ENCODE peak calls at places on chromosomes 5 and 9, in ten cellular contexts. L is SJSA1; H is small intestine; T is CD8-positive, alpha-beta T cell; R is cardiac muscle cell; B is heart right ventricle; U is body of pancreas; Q is uterus; M is A549; O is CD8-positive, alpha-beta memory T cell. G is an unnamed sample. For H3K9me3, the result is how much of the 10 kb centered on the place peaks cover.

GRCh38 chr5:79149432-79149831 is 37.8 kb downstream of the BHMT start:
- DNase-seq in L (no peak), H (no peak), T (no peak), R (peak), B (no peak), U (no peak), Q (no peak), M (no peak), O (no peak), G (no peak)

GRCh38 chr9:35306281-35306680 is 144.5 kb downstream of the UNC13B start:
- DNase-seq in L (no peak), H (no peak), T (no peak), R (no peak), B (no peak), U (no peak), Q (no peak), M (no peak), O (no peak), G (no peak)

GRCh38 chr9:17003576-17004240 is 131.1 kb upstream of the CNTLN start:
- DNase-seq in L (no peak), H (no peak), T (no peak), R (peak), B (no peak), U (no peak), Q (no peak), M (no peak), O (no peak), G (no peak)

GRCh38 chr9:112193562-112194288 is 18.6 kb upstream of the SUSD1 start:
- DNase-seq in L (no peak), H (no peak), T (no peak), R (no peak), B (no peak), U (no peak), Q (no peak), M (no peak), O (no peak), G (no peak)

GRCh38 chr9:123957168-123957721 is 27.3 kb upstream of the DENND1A start:
- DNase-seq in L (no peak), H (no peak), T (no peak), R (no peak), B (no peak), U (no peak), Q (no peak), M (no peak), O (no peak), G (no peak)

GRCh38 chr9:79574716-79575242 is 3.0 kb downstream of the TLE4 start:
- DNase-seq in L (no peak), H (no peak), T (no peak), R (no peak), B (no peak), U (no peak), Q (no peak), M (no peak), O (no peak), G (no peak)

GRCh38 chr5:55603947-55604346 is 69.2 kb upstream of the PLPP1 start:
- DNase-seq in L (no peak), H (no peak), T (no peak), R (peak), B (no peak), U (no peak), Q (peak), M (peak), O (no peak), G (no peak)

GRCh38 chr5:58240286-58240685 is 219.6 kb downstream of the PLK2 start:
- DNase-seq in L (no peak), H (no peak), T (no peak), R (peak), B (no peak), U (no peak), Q (no peak), M (peak), O (no peak), G (no peak)

GRCh38 chr5:32942225-32942989 is 231.3 kb downstream of the NPR3 start:
- DNase-seq in L (no peak), H (peak), T (no peak), R (peak), B (no peak), U (peak), Q (no peak), M (peak), O (no peak), G (no peak)

DNA sequence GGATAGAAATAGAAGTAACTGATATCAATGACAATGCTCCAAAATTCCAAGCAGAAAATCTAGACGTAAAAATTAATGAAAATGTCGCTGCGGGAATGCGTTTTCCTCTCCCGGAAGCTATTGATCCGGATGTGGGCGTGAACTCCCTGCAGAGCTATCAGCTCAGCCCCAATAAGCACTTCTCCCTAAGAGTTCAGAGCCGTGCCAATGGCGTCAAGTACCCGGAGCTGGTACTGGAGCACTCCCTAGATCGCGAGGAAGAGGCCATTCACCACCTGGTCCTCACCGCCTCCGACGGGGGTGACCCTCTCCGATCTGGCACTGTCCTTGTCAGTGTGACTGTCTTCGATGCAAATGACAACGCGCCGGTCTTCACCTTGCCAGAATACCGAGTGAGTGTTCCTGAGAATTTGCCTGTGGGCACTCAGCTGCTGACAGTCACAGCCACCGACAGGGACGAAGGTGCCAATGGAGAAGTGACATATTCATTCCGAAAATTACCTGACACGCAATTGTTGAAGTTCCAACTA is 818 bp downstream of the PCDHGA10 start:
- DNase-seq in L (no peak), H (peak), T (no peak), R (no peak), B (no peak), U (no peak), Q (no peak), M (no peak), O (no peak), G (no peak)
- H3K9me3 ChIP-seq in L (under half), H (under half), T (under half), R (under half), B (half or more), U (under half), Q (under half), M (under half), O (under half), G (under half)

GRCh38 chr5:179118338-179118737 is 58.2 kb downstream of the ZNF354C start:
- DNase-seq in L (no peak), H (no peak), T (no peak), R (no peak), B (no peak), U (no peak), Q (no peak), M (no peak), O (no peak), G (no peak)

GRCh38 chr5:179115307-179115706 is 55.1 kb downstream of the ZNF354C start:
- DNase-seq in L (no peak), H (no peak), T (no peak), R (no peak), B (no peak), U (no peak), Q (no peak), M (no peak), O (no peak), G (no peak)

GRCh38 chr5:179113945-179114641 is 53.9 kb downstream of the ZNF354C start:
- DNase-seq in L (no peak), H (no peak), T (no peak), R (no peak), B (no peak), U (no peak), Q (no peak), M (no peak), O (no peak), G (no peak)

GRCh38 chr5:179114756-179115155 is 54.6 kb downstream of the ZNF354C start:
- DNase-seq in L (no peak), H (no peak), T (no peak), R (no peak), B (no peak), U (no peak), Q (no peak), M (no peak), O (no peak), G (no peak)

GRCh38 chr5:179115845-179116524 is 55.8 kb downstream of the ZNF354C start:
- DNase-seq in L (no peak), H (no peak), T (no peak), R (no peak), B (no peak), U (no peak), Q (no peak), M (no peak), O (no peak), G (no peak)
- H3K9me3 ChIP-seq in L (half or more), H (under half), T (under half), R (under half), B (half or more), U (under half), Q (under half), M (under half), O (under half), G (under half)

DNA sequence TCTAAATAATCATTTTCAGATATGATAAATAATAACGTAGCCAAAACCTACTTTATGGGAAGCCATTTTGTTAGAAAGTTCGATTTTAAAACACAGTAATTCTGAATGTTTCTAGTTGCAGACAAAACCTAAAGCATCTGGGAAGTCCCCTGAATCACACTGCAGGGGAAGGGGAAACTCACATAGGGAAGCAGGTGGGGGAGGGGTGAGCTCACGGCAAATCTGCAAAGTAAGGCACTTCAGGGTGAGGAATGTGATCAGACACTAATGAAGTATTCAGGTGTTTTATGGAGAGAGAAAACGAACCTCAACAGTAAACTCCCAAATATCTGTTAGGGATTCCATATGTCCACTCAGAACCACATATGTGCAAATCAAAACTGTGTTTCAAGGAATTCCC is 70.7 kb downstream of the EPB41L4A start:
- DNase-seq in L (no peak), H (no peak), T (no peak), R (no peak), B (no peak), U (no peak), Q (no peak), M (no peak), O (no peak), G (no peak)
- H3K9me3 ChIP-seq in L (under half), H (under half), T (under half), R (under half), B (under half), U (under half), Q (under half), M (under half), O (under half), G (under half)

GRCh38 chr5:141320225-141321169 is at the start of gene TAF7:
- DNase-seq in L (peak), H (peak), T (peak), R (peak), B (peak), U (peak), Q (peak), M (peak), O (peak), G (peak)
- H3K9me3 ChIP-seq in L (under half), H (under half), T (under half), R (under half), B (half or more), U (under half), Q (under half), M (half or more), O (under half), G (under half)

DNA sequence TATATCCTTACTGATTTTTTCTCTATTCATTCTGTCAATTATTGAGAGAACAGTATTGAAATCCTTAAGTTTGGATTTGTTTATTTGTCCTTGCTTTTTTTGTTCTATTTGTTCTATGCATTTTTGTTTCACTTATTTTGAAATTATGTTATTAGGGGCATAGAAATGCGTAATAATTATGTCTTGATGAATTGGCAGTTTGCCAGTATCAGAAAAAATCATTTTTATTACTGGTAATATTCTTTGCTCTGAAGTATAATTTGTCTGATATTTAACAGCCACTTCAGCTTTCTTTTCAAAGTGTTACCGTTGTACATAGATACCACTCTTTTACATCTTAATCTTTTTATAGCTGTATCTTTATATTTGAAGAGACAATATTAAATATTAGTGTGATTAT is 2090.9 kb upstream of the WWC1 start:
- DNase-seq in L (no peak), H (no peak), T (no peak), R (no peak), B (no peak), U (no peak), Q (no peak), M (no peak), O (no peak), G (no peak)
- H3K9me3 ChIP-seq in L (under half), H (under half), T (under half), R (under half), B (under half), U (under half), Q (under half), M (under half), O (under half), G (under half)

G was measured in T-helper 17 cell.